ENCODE peak calls at places on chromosomes 1 and 21, in ten cellular contexts. One of them, this sample, is unnamed. For H3K36me3, the result is how much of the 10 kb centered on the place peaks cover.

GRCh38 chr1:234933475-234933874 is 195.2 kb downstream of the TOMM20 start:
- DNase-seq in ascending aorta: peak
- DNase-seq in brain microvascular endothelial cell: peak
- DNase-seq in colonic mucosa: peak
- DNase-seq in lower lobe of right lung: peak
- DNase-seq in left lung: peak
- DNase-seq in adrenal gland: peak
- DNase-seq in MM.1S: peak
- DNase-seq in heart left ventricle: peak
- DNase-seq in PC-9: peak
- DNase-seq in this sample: peak

GRCh38 chr1:38344705-38345104 is 298.1 kb upstream of the POU3F1 start:
- DNase-seq in brain microvascular endothelial cell: no peak
- DNase-seq in heart left ventricle: no peak
- DNase-seq in MM.1S: no peak
- DNase-seq in ascending aorta: no peak
- DNase-seq in colonic mucosa: no peak
- DNase-seq in adrenal gland: no peak
- DNase-seq in PC-9: no peak
- DNase-seq in left lung: no peak
- DNase-seq in lower lobe of right lung: no peak
- DNase-seq in this sample: no peak

GRCh38 chr1:230754831-230755230 is 7.6 kb downstream of the CAPN9 start:
- DNase-seq in adrenal gland: peak
- DNase-seq in colonic mucosa: peak
- DNase-seq in heart left ventricle: peak
- DNase-seq in brain microvascular endothelial cell: peak
- DNase-seq in ascending aorta: no peak
- DNase-seq in lower lobe of right lung: no peak
- DNase-seq in MM.1S: no peak
- DNase-seq in left lung: peak
- DNase-seq in PC-9: no peak
- DNase-seq in this sample: peak

GRCh38 chr1:245969274-245969673 is 537.8 kb downstream of the SMYD3 start:
- DNase-seq in brain microvascular endothelial cell: peak
- DNase-seq in ascending aorta: no peak
- DNase-seq in heart left ventricle: no peak
- DNase-seq in left lung: no peak
- DNase-seq in lower lobe of right lung: no peak
- DNase-seq in colonic mucosa: no peak
- DNase-seq in MM.1S: no peak
- DNase-seq in adrenal gland: no peak
- DNase-seq in PC-9: no peak
- DNase-seq in this sample: no peak

GRCh38 chr1:67646145-67647035 is 38.6 kb upstream of the GADD45A start:
- DNase-seq in ascending aorta: no peak
- DNase-seq in adrenal gland: peak
- DNase-seq in colonic mucosa: peak
- DNase-seq in lower lobe of right lung: no peak
- DNase-seq in brain microvascular endothelial cell: peak
- DNase-seq in MM.1S: no peak
- DNase-seq in left lung: no peak
- DNase-seq in PC-9: peak
- DNase-seq in heart left ventricle: peak
- DNase-seq in this sample: peak

GRCh38 chr1:175152006-175152652 is 40.4 kb downstream of the KIAA0040 start:
- DNase-seq in brain microvascular endothelial cell: peak
- DNase-seq in adrenal gland: peak
- DNase-seq in MM.1S: peak
- DNase-seq in left lung: peak
- DNase-seq in colonic mucosa: peak
- DNase-seq in PC-9: peak
- DNase-seq in lower lobe of right lung: peak
- DNase-seq in heart left ventricle: peak
- DNase-seq in ascending aorta: no peak
- DNase-seq in this sample: peak

GRCh38 chr1:22635436-22635835 is 992 bp upstream of the C1QA start:
- DNase-seq in brain microvascular endothelial cell: no peak
- DNase-seq in ascending aorta: no peak
- DNase-seq in adrenal gland: no peak
- DNase-seq in left lung: no peak
- DNase-seq in PC-9: no peak
- DNase-seq in colonic mucosa: no peak
- DNase-seq in MM.1S: no peak
- DNase-seq in heart left ventricle: no peak
- DNase-seq in lower lobe of right lung: no peak
- DNase-seq in this sample: peak

GRCh38 chr1:245888809-245889208 is 618.3 kb downstream of the SMYD3 start:
- DNase-seq in PC-9: no peak
- DNase-seq in MM.1S: no peak
- DNase-seq in adrenal gland: no peak
- DNase-seq in ascending aorta: no peak
- DNase-seq in colonic mucosa: no peak
- DNase-seq in lower lobe of right lung: no peak
- DNase-seq in heart left ventricle: no peak
- DNase-seq in left lung: no peak
- DNase-seq in brain microvascular endothelial cell: peak
- DNase-seq in this sample: no peak

GRCh38 chr1:31410871-31411270 is 2.1 kb upstream of the SERINC2 start:
- DNase-seq in MM.1S: no peak
- DNase-seq in colonic mucosa: no peak
- DNase-seq in adrenal gland: no peak
- DNase-seq in PC-9: no peak
- DNase-seq in ascending aorta: no peak
- DNase-seq in brain microvascular endothelial cell: no peak
- DNase-seq in left lung: no peak
- DNase-seq in heart left ventricle: no peak
- DNase-seq in lower lobe of right lung: no peak
- DNase-seq in this sample: no peak

GRCh38 chr1:217140041-217140901 is 417.0 kb upstream of the ESRRG start:
- DNase-seq in heart left ventricle: peak
- DNase-seq in colonic mucosa: no peak
- DNase-seq in lower lobe of right lung: no peak
- DNase-seq in adrenal gland: no peak
- DNase-seq in ascending aorta: no peak
- DNase-seq in left lung: no peak
- DNase-seq in PC-9: no peak
- DNase-seq in brain microvascular endothelial cell: no peak
- DNase-seq in MM.1S: no peak
- DNase-seq in this sample: peak

GRCh38 chr1:226912587-226913176 is 27.4 kb upstream of the COQ8A start:
- DNase-seq in MM.1S: peak
- DNase-seq in lower lobe of right lung: peak
- DNase-seq in left lung: peak
- DNase-seq in colonic mucosa: peak
- DNase-seq in ascending aorta: no peak
- DNase-seq in PC-9: no peak
- DNase-seq in adrenal gland: peak
- DNase-seq in brain microvascular endothelial cell: peak
- DNase-seq in heart left ventricle: peak
- DNase-seq in this sample: peak

GRCh38 chr1:118158918-118159317 is 26.1 kb downstream of the SPAG17 start:
- DNase-seq in PC-9: no peak
- DNase-seq in MM.1S: no peak
- DNase-seq in brain microvascular endothelial cell: peak
- DNase-seq in left lung: no peak
- DNase-seq in lower lobe of right lung: no peak
- DNase-seq in ascending aorta: no peak
- DNase-seq in colonic mucosa: no peak
- DNase-seq in heart left ventricle: no peak
- DNase-seq in adrenal gland: no peak
- DNase-seq in this sample: no peak

GRCh38 chr1:175511496-175511895 is 231.9 kb downstream of the TNR start:
- DNase-seq in PC-9: no peak
- DNase-seq in brain microvascular endothelial cell: no peak
- DNase-seq in ascending aorta: no peak
- DNase-seq in MM.1S: no peak
- DNase-seq in heart left ventricle: no peak
- DNase-seq in colonic mucosa: no peak
- DNase-seq in lower lobe of right lung: no peak
- DNase-seq in adrenal gland: no peak
- DNase-seq in left lung: no peak
- DNase-seq in this sample: no peak

GRCh38 chr21:33518899-33519298 is 23.0 kb downstream of the GART start:
- DNase-seq in PC-9: no peak
- DNase-seq in ascending aorta: no peak
- DNase-seq in heart left ventricle: no peak
- DNase-seq in left lung: no peak
- DNase-seq in brain microvascular endothelial cell: no peak
- DNase-seq in colonic mucosa: no peak
- DNase-seq in lower lobe of right lung: no peak
- DNase-seq in MM.1S: no peak
- DNase-seq in adrenal gland: no peak
- DNase-seq in this sample: no peak

GRCh38 chr21:33512481-33512880 is 21.0 kb upstream of the DNAJC28 start:
- DNase-seq in left lung: no peak
- DNase-seq in adrenal gland: no peak
- DNase-seq in ascending aorta: no peak
- DNase-seq in PC-9: no peak
- DNase-seq in colonic mucosa: no peak
- DNase-seq in brain microvascular endothelial cell: no peak
- DNase-seq in lower lobe of right lung: no peak
- DNase-seq in MM.1S: no peak
- DNase-seq in heart left ventricle: no peak
- DNase-seq in this sample: no peak

GRCh38 chr21:33510826-33511225 is 19.3 kb upstream of the DNAJC28 start:
- DNase-seq in adrenal gland: no peak
- DNase-seq in PC-9: no peak
- DNase-seq in heart left ventricle: no peak
- DNase-seq in lower lobe of right lung: no peak
- DNase-seq in ascending aorta: no peak
- DNase-seq in colonic mucosa: no peak
- DNase-seq in MM.1S: no peak
- DNase-seq in brain microvascular endothelial cell: no peak
- DNase-seq in left lung: no peak
- DNase-seq in this sample: no peak

GRCh38 chr21:33514234-33514633 is 22.7 kb upstream of the DNAJC28 start:
- DNase-seq in left lung: no peak
- DNase-seq in lower lobe of right lung: no peak
- DNase-seq in MM.1S: no peak
- DNase-seq in brain microvascular endothelial cell: no peak
- DNase-seq in colonic mucosa: no peak
- DNase-seq in PC-9: no peak
- DNase-seq in ascending aorta: no peak
- DNase-seq in heart left ventricle: no peak
- DNase-seq in adrenal gland: no peak
- DNase-seq in this sample: no peak
- H3K36me3 ChIP-seq in left lung: under half
- H3K36me3 ChIP-seq in lower lobe of right lung: half or more
- H3K36me3 ChIP-seq in MM.1S: under half
- H3K36me3 ChIP-seq in brain microvascular endothelial cell: half or more
- H3K36me3 ChIP-seq in colonic mucosa: under half
- H3K36me3 ChIP-seq in PC-9: under half
- H3K36me3 ChIP-seq in ascending aorta: half or more
- H3K36me3 ChIP-seq in heart left ventricle: half or more
- H3K36me3 ChIP-seq in adrenal gland: half or more
- H3K36me3 ChIP-seq in this sample: half or more

DNA sequence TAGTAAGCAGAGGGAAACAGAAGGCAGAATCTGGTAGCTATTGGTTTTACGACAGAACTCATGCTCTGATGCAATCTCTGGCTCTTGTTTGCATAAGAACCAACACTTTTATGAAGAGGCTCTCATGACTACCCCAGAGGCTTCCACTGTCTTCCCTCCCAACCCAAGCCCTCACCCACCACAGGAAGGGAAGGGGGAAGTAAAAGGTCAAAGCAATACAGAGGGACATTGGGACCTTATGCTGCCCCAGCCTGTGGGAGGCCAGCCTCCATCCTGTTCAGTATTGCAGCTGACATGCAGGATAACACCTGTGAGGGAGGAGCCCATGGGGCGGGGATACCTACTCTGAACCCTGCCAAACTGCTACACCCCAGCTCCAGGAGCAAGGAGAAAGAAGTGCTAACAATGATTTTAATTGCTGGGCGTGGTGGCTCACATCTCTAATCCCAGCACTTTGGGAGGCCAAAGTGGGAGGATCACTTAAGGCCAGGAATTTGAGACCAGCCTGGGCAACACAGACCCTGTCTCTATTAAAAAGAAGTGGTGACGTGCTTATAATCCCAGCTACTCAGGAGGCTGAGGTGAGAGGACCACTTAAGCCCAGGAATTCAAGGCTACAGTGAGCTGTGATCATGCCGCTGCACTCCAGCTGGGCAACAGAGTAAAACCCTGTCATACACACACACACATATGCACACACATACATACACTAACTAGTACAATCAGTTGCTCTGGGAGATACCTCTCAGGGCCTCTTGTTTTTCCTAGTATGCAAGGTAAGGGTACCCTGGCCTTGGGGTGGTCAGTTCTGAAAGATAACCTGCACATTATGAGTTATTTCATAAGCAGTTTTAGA is 9.5 kb downstream of the MR1 start:
- DNase-seq in heart left ventricle: no peak
- DNase-seq in adrenal gland: no peak
- DNase-seq in left lung: peak
- DNase-seq in PC-9: peak
- DNase-seq in lower lobe of right lung: peak
- DNase-seq in brain microvascular endothelial cell: no peak
- DNase-seq in ascending aorta: no peak
- DNase-seq in colonic mucosa: peak
- DNase-seq in MM.1S: no peak
- DNase-seq in this sample: no peak
- H3K27ac ChIP-seq in heart left ventricle: no peak
- H3K27ac ChIP-seq in adrenal gland: no peak
- H3K27ac ChIP-seq in left lung: peak
- H3K27ac ChIP-seq in PC-9: peak
- H3K27ac ChIP-seq in lower lobe of right lung: peak
- H3K27ac ChIP-seq in brain microvascular endothelial cell: no peak
- H3K27ac ChIP-seq in ascending aorta: no peak
- H3K27ac ChIP-seq in colonic mucosa: peak
- H3K27ac ChIP-seq in MM.1S: no peak
- H3K27ac ChIP-seq in this sample: no peak

GRCh38 chr1:221874285-221875003 is 132.6 kb upstream of the DUSP10 start:
- DNase-seq in heart left ventricle: no peak
- DNase-seq in adrenal gland: no peak
- DNase-seq in MM.1S: no peak
- DNase-seq in ascending aorta: no peak
- DNase-seq in left lung: no peak
- DNase-seq in lower lobe of right lung: no peak
- DNase-seq in brain microvascular endothelial cell: no peak
- DNase-seq in colonic mucosa: no peak
- DNase-seq in PC-9: no peak
- DNase-seq in this sample: no peak
- TF ChIP-seq CTCF in heart left ventricle: no peak
- TF ChIP-seq CTCF in adrenal gland: no peak
- TF ChIP-seq CTCF in MM.1S: no peak
- TF ChIP-seq CTCF in ascending aorta: no peak
- TF ChIP-seq CTCF in left lung: no peak
- TF ChIP-seq CTCF in lower lobe of right lung: no peak
- TF ChIP-seq CTCF in brain microvascular endothelial cell: no peak
- TF ChIP-seq CTCF in colonic mucosa: no peak
- TF ChIP-seq CTCF in PC-9: no peak
- TF ChIP-seq CTCF in this sample: no peak

GRCh38 chr1:25896266-25896665 is 10.0 kb downstream of the STMN1 start:
- DNase-seq in PC-9: no peak
- DNase-seq in colonic mucosa: no peak
- DNase-seq in brain microvascular endothelial cell: peak
- DNase-seq in MM.1S: no peak
- DNase-seq in ascending aorta: no peak
- DNase-seq in heart left ventricle: no peak
- DNase-seq in adrenal gland: no peak
- DNase-seq in lower lobe of right lung: no peak
- DNase-seq in left lung: no peak
- DNase-seq in this sample: no peak
- H3K36me3 ChIP-seq in PC-9: under half
- H3K36me3 ChIP-seq in colonic mucosa: under half
- H3K36me3 ChIP-seq in brain microvascular endothelial cell: under half
- H3K36me3 ChIP-seq in MM.1S: under half
- H3K36me3 ChIP-seq in ascending aorta: under half
- H3K36me3 ChIP-seq in heart left ventricle: under half
- H3K36me3 ChIP-seq in adrenal gland: under half
- H3K36me3 ChIP-seq in lower lobe of right lung: under half
- H3K36me3 ChIP-seq in left lung: under half
- H3K36me3 ChIP-seq in this sample: under half